ENCODE peak calls at places on chromosomes 4 and X, in six cellular contexts. One of them, this sample, is unnamed.

GRCh38 chr4:78694457-78694787 is 81.7 kb upstream of the BMP2K start:
- DNase-seq in heart left ventricle: no peak
- DNase-seq in ovary: no peak
- DNase-seq in cardiac muscle cell: no peak
- DNase-seq in lower leg skin: no peak
- DNase-seq in tibial nerve: no peak
- DNase-seq in this sample: no peak

GRCh38 chrX:45803383-45803921 is 602.8 kb upstream of the DIPK2B start:
- DNase-seq in heart left ventricle: no peak
- DNase-seq in ovary: no peak
- DNase-seq in cardiac muscle cell: peak
- DNase-seq in lower leg skin: no peak
- DNase-seq in tibial nerve: no peak
- DNase-seq in this sample: peak

GRCh38 chrX:139933904-139934303 is 1.1 kb upstream of the ATP11C start:
- DNase-seq in heart left ventricle: no peak
- DNase-seq in ovary: no peak
- DNase-seq in cardiac muscle cell: no peak
- DNase-seq in lower leg skin: no peak
- DNase-seq in tibial nerve: no peak
- DNase-seq in this sample: no peak

GRCh38 chr4:152015597-152016324 is 255.0 kb upstream of the GATB start:
- DNase-seq in heart left ventricle: no peak
- DNase-seq in ovary: no peak
- DNase-seq in cardiac muscle cell: no peak
- DNase-seq in lower leg skin: no peak
- DNase-seq in tibial nerve: no peak
- DNase-seq in this sample: no peak

GRCh38 chr4:86990510-86990909 is 55.7 kb downstream of the AFF1 start:
- DNase-seq in heart left ventricle: no peak
- DNase-seq in ovary: no peak
- DNase-seq in cardiac muscle cell: no peak
- DNase-seq in lower leg skin: no peak
- DNase-seq in tibial nerve: no peak
- DNase-seq in this sample: no peak

GRCh38 chr4:6634746-6635145 is 5.7 kb upstream of the MRFAP1 start:
- DNase-seq in heart left ventricle: no peak
- DNase-seq in ovary: no peak
- DNase-seq in cardiac muscle cell: no peak
- DNase-seq in lower leg skin: peak
- DNase-seq in tibial nerve: no peak
- DNase-seq in this sample: no peak

GRCh38 chr4:73619351-73619750 is 885 bp downstream of the RASSF6 start:
- DNase-seq in heart left ventricle: no peak
- DNase-seq in ovary: no peak
- DNase-seq in cardiac muscle cell: no peak
- DNase-seq in lower leg skin: no peak
- DNase-seq in tibial nerve: no peak
- DNase-seq in this sample: no peak

GRCh38 chr4:173333658-173334084 is 487 bp downstream of the HMGB2 start:
- DNase-seq in heart left ventricle: peak
- DNase-seq in ovary: peak
- DNase-seq in cardiac muscle cell: peak
- DNase-seq in lower leg skin: peak
- DNase-seq in tibial nerve: peak
- DNase-seq in this sample: peak

GRCh38 chrX:84188320-84188834 is 378 bp upstream of the RPS6KA6 start:
- DNase-seq in heart left ventricle: peak
- DNase-seq in ovary: peak
- DNase-seq in cardiac muscle cell: peak
- DNase-seq in lower leg skin: peak
- DNase-seq in tibial nerve: no peak
- DNase-seq in this sample: peak

GRCh38 chr4:108382751-108383150 is 214.0 kb upstream of the LEF1 start:
- DNase-seq in heart left ventricle: no peak
- DNase-seq in ovary: no peak
- DNase-seq in cardiac muscle cell: no peak
- DNase-seq in lower leg skin: no peak
- DNase-seq in tibial nerve: no peak
- DNase-seq in this sample: no peak

GRCh38 chrX:20511792-20512191 is 245.1 kb upstream of the RPS6KA3 start:
- DNase-seq in heart left ventricle: no peak
- DNase-seq in ovary: no peak
- DNase-seq in cardiac muscle cell: no peak
- DNase-seq in lower leg skin: no peak
- DNase-seq in tibial nerve: no peak
- DNase-seq in this sample: no peak

GRCh38 chrX:149286940-149287349 is 218.2 kb downstream of the IDS start:
- DNase-seq in heart left ventricle: no peak
- DNase-seq in ovary: no peak
- DNase-seq in cardiac muscle cell: peak
- DNase-seq in lower leg skin: no peak
- DNase-seq in tibial nerve: no peak
- DNase-seq in this sample: peak

GRCh38 chr4:173534439-173534838 is 4.4 kb upstream of the HAND2 start:
- DNase-seq in heart left ventricle: no peak
- DNase-seq in ovary: no peak
- DNase-seq in cardiac muscle cell: no peak
- DNase-seq in lower leg skin: no peak
- DNase-seq in tibial nerve: no peak
- DNase-seq in this sample: no peak

GRCh38 chr4:174248407-174248806 is 35.1 kb downstream of the FBXO8 start:
- DNase-seq in heart left ventricle: no peak
- DNase-seq in ovary: no peak
- DNase-seq in cardiac muscle cell: no peak
- DNase-seq in lower leg skin: no peak
- DNase-seq in tibial nerve: no peak
- DNase-seq in this sample: no peak

GRCh38 chr4:98928505-98929340 is at the start of gene EIF4E:
- DNase-seq in heart left ventricle: peak
- DNase-seq in ovary: peak
- DNase-seq in cardiac muscle cell: peak
- DNase-seq in lower leg skin: peak
- DNase-seq in tibial nerve: peak
- DNase-seq in this sample: peak

GRCh38 chr4:79923290-79923689 is 149.7 kb downstream of the ANTXR2 start:
- DNase-seq in heart left ventricle: no peak
- DNase-seq in ovary: no peak
- DNase-seq in cardiac muscle cell: no peak
- DNase-seq in lower leg skin: no peak
- DNase-seq in tibial nerve: no peak
- DNase-seq in this sample: no peak

GRCh38 chrX:109707322-109707721 is 25.7 kb downstream of the ACSL4 start:
- DNase-seq in heart left ventricle: no peak
- DNase-seq in ovary: no peak
- DNase-seq in cardiac muscle cell: no peak
- DNase-seq in lower leg skin: no peak
- DNase-seq in tibial nerve: no peak
- DNase-seq in this sample: no peak
- H3K4me3 ChIP-seq in heart left ventricle: peak
- H3K4me3 ChIP-seq in ovary: no peak
- H3K4me3 ChIP-seq in cardiac muscle cell: no peak
- H3K4me3 ChIP-seq in lower leg skin: no peak
- H3K4me3 ChIP-seq in tibial nerve: peak
- H3K4me3 ChIP-seq in this sample: no peak

DNA sequence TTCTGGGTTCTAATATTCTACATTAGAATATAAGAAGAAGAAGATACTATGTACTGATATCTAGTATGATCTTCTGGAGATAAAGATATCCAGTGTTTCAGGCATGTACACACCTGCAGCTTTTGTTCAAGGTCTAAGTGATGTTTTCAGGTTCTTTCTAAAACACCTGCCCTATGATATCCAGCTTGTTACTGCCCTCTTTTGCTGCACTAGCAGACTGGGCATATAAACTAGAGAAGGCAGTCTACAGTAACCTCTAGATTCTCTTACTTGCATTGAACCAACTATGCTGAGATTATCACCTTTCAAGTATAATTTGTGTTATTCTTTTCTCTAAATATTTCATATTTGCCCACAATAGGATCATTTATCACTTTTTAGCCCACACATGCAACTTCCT is 1.9 kb upstream of the FRYL start:
- DNase-seq in heart left ventricle: no peak
- DNase-seq in ovary: no peak
- DNase-seq in cardiac muscle cell: no peak
- DNase-seq in lower leg skin: no peak
- DNase-seq in tibial nerve: no peak
- DNase-seq in this sample: no peak
- TF ChIP-seq CTCF in heart left ventricle: no peak
- TF ChIP-seq CTCF in ovary: no peak
- TF ChIP-seq CTCF in cardiac muscle cell: no peak
- TF ChIP-seq CTCF in lower leg skin: no peak
- TF ChIP-seq CTCF in tibial nerve: no peak
- TF ChIP-seq CTCF in this sample: no peak

GRCh38 chrX:40100141-40100536 is 2.4 kb upstream of the BCOR start:
- DNase-seq in heart left ventricle: no peak
- DNase-seq in ovary: peak
- DNase-seq in cardiac muscle cell: peak
- DNase-seq in lower leg skin: no peak
- DNase-seq in tibial nerve: no peak
- DNase-seq in this sample: no peak
- H3K4me3 ChIP-seq in heart left ventricle: no peak
- H3K4me3 ChIP-seq in ovary: no peak
- H3K4me3 ChIP-seq in cardiac muscle cell: no peak
- H3K4me3 ChIP-seq in lower leg skin: no peak
- H3K4me3 ChIP-seq in tibial nerve: no peak
- H3K4me3 ChIP-seq in this sample: no peak

DNA sequence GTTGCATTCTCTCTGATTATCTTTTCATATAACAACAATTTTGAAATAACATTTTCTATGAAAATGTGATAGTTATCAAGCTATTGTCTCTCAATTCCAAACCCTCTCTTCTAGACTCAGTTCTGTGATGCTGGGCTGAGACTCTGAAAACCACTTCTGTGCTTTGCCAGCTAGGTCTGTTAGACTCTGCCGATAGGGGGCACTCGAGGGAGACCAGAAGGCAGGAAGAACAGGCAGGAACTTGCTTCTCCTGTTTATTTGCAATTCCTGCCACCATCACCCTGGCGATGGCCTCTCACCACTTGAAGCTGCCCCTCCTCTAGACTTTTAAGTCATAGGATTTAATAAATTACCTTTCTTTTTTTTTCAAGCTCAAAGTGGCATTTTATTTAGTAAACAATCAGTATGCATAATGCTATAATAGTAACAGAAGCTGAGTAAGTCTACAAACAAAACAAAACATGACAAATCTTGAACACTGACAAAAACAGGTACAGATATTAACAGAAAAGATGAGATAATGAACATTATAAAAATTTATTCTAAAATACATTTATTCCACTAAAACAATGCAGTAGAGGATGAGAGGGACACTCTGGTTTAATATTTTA is 49.7 kb downstream of the RASL11B start:
- DNase-seq in heart left ventricle: peak
- DNase-seq in ovary: peak
- DNase-seq in cardiac muscle cell: peak
- DNase-seq in lower leg skin: peak
- DNase-seq in tibial nerve: peak
- DNase-seq in this sample: peak
- TF ChIP-seq CTCF in heart left ventricle: peak
- TF ChIP-seq CTCF in ovary: peak
- TF ChIP-seq CTCF in cardiac muscle cell: peak
- TF ChIP-seq CTCF in lower leg skin: no peak
- TF ChIP-seq CTCF in tibial nerve: peak
- TF ChIP-seq CTCF in this sample: peak

DNA sequence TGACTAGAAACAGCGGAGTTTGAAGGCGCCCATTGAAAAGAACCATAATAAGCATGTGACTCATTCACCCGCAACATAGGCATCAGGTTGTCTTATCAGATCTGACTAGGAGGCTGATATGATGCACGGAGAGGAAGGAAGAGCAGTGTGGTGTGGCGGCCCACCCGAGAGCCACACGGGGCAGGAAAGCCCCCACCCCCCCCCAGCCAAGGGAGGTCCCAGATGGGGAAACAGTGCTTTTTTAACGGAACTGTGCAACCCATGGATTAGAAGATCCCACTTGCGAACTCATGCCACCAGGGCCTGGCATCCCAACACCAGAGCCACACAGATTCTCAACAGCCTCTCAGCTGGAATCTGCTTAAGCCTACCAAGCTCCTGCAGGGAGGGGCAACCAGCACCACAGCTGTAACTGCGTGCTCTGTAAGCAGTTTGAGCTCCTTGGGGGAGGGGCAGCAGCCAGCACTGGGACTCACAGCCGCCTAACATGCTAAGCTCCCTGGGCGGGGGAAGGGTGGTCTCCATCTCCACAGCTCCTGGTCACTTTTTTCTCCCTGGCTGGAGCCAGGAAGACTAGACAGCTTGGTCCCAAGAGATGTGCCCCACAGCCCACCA is 466.2 kb downstream of the PDGFC start:
- DNase-seq in heart left ventricle: no peak
- DNase-seq in ovary: no peak
- DNase-seq in cardiac muscle cell: peak
- DNase-seq in lower leg skin: no peak
- DNase-seq in tibial nerve: no peak
- DNase-seq in this sample: no peak
- H3K4me3 ChIP-seq in heart left ventricle: no peak
- H3K4me3 ChIP-seq in ovary: no peak
- H3K4me3 ChIP-seq in cardiac muscle cell: no peak
- H3K4me3 ChIP-seq in lower leg skin: no peak
- H3K4me3 ChIP-seq in tibial nerve: no peak
- H3K4me3 ChIP-seq in this sample: no peak

DNA sequence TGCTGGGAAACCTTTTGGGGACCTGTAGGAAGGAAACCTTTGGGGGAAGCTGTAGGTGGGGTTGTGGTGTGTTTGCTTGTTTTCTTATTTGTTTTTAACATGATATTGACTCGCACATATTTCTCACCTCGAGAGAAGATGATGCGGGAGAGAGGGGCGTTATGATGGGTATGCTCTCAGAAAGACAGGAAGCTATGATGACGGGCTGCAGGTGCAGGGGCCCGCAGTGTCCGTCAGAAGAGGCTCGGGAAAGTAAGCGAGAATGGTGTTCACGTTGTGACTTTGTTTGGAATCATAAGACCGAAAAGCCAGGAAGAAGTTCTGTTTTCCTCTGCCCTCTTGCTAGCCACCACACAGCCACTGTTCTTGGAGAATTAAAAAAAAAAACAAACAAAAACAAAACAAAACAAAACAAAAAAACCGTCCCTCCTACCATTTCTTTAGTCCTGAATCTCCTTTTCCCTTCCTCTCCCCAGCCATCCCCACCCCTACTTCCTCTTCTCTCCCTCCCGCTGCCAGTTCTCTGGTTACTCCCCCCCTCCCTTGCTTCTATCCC is 369 bp upstream of the BMP3 start:
- DNase-seq in heart left ventricle: no peak
- DNase-seq in ovary: no peak
- DNase-seq in cardiac muscle cell: no peak
- DNase-seq in lower leg skin: no peak
- DNase-seq in tibial nerve: no peak
- DNase-seq in this sample: no peak
- TF ChIP-seq CTCF in heart left ventricle: no peak
- TF ChIP-seq CTCF in ovary: no peak
- TF ChIP-seq CTCF in cardiac muscle cell: no peak
- TF ChIP-seq CTCF in lower leg skin: no peak
- TF ChIP-seq CTCF in tibial nerve: no peak
- TF ChIP-seq CTCF in this sample: no peak